ENCODE peak calls at places on chromosome 11, in seven cellular contexts. N, O, W, T, G, C and E are unnamed samples. For H3K9me2, the result is how much of the 10 kb centered on the place peaks cover.

GRCh38 chr11:105910095-105910715 is 111.8 kb downstream of the MSANTD4 start:
- DNase-seq in N (peak), O (no peak), W (no peak), T (no peak), G (no peak), C (no peak), E (no peak)

GRCh38 chr11:17408641-17409040 is 20.2 kb upstream of the KCNJ11 start:
- DNase-seq in N (no peak), O (no peak), W (no peak), T (no peak), G (no peak), C (no peak), E (no peak)

GRCh38 chr11:32034680-32035079 is 56.2 kb upstream of the RCN1 start:
- DNase-seq in N (no peak), O (no peak), W (no peak), T (no peak), G (no peak), C (peak), E (no peak)

GRCh38 chr11:6483015-6483414 is 1.7 kb downstream of the TIMM10B start:
- DNase-seq in N (no peak), O (no peak), W (no peak), T (no peak), G (no peak), C (no peak), E (no peak)

GRCh38 chr11:65554057-65554818 is 3.9 kb downstream of the LTBP3 start:
- DNase-seq in N (no peak), O (no peak), W (no peak), T (no peak), G (no peak), C (no peak), E (no peak)

GRCh38 chr11:108901359-108901758 is 236.5 kb downstream of the DDX10 start:
- DNase-seq in N (no peak), O (no peak), W (no peak), T (no peak), G (no peak), C (no peak), E (no peak)

GRCh38 chr11:118126082-118126838 is 26.4 kb downstream of the SCN4B start:
- DNase-seq in N (peak), O (no peak), W (no peak), T (peak), G (no peak), C (no peak), E (peak)

GRCh38 chr11:1109101-1109917 is 34.6 kb downstream of the MUC2 start:
- DNase-seq in N (no peak), O (no peak), W (no peak), T (no peak), G (no peak), C (no peak), E (no peak)

GRCh38 chr11:101721270-101721669 is 137.5 kb upstream of the TRPC6 start:
- DNase-seq in N (peak), O (no peak), W (no peak), T (no peak), G (no peak), C (no peak), E (no peak)

GRCh38 chr11:132898021-132898420 is 634.3 kb downstream of the OPCML start:
- DNase-seq in N (no peak), O (no peak), W (no peak), T (no peak), G (no peak), C (no peak), E (no peak)
- H3K9me2 ChIP-seq in N (under half), O (under half), W (under half), T (under half), G (under half), C (under half), E (under half)

GRCh38 chr11:132894598-132894997 is 637.7 kb downstream of the OPCML start:
- DNase-seq in N (no peak), O (no peak), W (no peak), T (no peak), G (peak), C (no peak), E (no peak)

GRCh38 chr11:132901638-132902610 is 630.4 kb downstream of the OPCML start:
- DNase-seq in N (no peak), O (no peak), W (no peak), T (no peak), G (no peak), C (peak), E (no peak)

GRCh38 chr11:132895340-132895739 is 637.0 kb downstream of the OPCML start:
- DNase-seq in N (no peak), O (no peak), W (no peak), T (no peak), G (peak), C (peak), E (no peak)

GRCh38 chr11:132904091-132904490 is 628.2 kb downstream of the OPCML start:
- DNase-seq in N (no peak), O (no peak), W (no peak), T (no peak), G (no peak), C (no peak), E (no peak)

GRCh38 chr11:132898676-132899075 is 633.6 kb downstream of the OPCML start:
- DNase-seq in N (no peak), O (no peak), W (no peak), T (no peak), G (no peak), C (no peak), E (no peak)
- H3K9me2 ChIP-seq in N (under half), O (under half), W (under half), T (under half), G (under half), C (under half), E (under half)

GRCh38 chr11:19705936-19706335 is 6.7 kb upstream of the NAV2 start:
- DNase-seq in N (no peak), O (no peak), W (no peak), T (no peak), G (no peak), C (no peak), E (no peak)
- H3K9me2 ChIP-seq in N (under half), O (under half), W (under half), T (under half), G (under half), C (under half), E (under half)

DNA sequence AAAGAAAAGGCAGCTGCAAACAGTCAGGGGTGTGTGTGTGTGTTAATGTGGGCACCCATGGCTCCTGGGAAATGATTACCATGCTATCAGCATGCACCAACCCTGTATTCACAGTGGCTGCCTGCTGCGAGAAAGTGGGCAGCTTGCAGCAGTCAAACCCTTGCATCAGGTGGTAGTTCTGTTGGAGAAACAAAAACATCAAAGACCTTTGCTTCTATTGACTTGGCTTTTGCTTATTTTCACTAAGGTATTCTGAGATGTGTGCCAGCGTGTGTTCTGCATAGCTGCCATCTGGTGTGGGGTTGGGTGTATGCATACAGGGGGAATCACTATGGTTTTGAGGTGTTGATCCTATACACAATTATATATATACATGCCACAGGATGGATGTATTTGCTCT is 69.9 kb upstream of the NAV2 start:
- DNase-seq in N (no peak), O (no peak), W (no peak), T (no peak), G (no peak), C (no peak), E (no peak)
- H3K9me2 ChIP-seq in N (under half), O (under half), W (under half), T (under half), G (under half), C (under half), E (under half)

DNA sequence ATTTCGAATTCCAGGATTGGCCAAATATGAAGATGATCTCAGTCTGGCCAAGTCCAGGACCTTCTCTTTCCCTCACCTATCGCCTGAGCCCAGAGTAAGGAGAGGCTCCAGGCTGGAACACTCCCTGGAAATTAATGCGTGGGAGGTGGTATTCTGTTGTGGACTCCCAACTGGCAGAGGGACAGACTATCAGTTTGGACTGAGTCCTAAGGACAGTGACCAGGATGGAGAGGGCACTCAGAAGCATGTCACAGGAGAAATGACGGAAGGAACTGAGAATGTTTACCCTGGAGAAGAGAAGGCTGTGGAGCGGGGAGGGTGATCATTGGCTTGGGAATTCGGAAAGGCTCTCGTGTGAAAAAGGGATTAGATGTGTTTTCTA is 84.4 kb downstream of the RPL27A start:
- DNase-seq in N (no peak), O (no peak), W (no peak), T (no peak), G (no peak), C (no peak), E (no peak)
- H3K9me2 ChIP-seq in N (under half), O (under half), W (under half), T (under half), G (under half), C (under half), E (under half)

DNA sequence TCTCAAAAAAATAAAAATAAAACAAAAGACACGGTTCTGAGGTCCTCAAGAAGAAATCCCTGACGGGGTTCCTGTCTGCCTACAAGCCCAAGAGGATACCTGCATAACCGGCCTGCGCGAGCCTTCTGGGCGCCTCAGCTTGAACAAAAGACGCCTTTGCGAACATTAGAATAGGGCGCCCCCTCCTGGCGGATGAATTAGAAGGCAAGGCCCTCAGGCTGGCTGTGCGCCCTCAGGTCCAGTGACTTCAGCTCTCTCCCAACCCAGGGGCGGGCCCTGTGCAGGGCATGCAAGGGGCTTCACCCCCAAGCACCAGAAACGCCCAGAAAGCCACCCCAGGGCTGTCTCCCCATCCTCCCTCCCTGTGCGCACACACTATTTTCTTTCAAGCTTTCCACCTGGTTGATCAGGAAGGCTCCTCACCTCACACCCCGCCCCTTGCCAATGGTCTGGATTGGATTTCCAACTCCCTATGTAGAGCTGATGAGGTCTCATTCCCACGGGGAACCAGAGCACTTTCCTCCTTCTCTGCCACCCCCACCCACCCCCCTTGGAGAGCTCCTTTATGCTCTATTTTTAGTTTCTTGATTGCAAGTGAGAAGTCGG is 273.3 kb downstream of the BUD13 start:
- DNase-seq in N (peak), O (peak), W (peak), T (peak), G (peak), C (peak), E (peak)
- H3K9me2 ChIP-seq in N (under half), O (under half), W (under half), T (under half), G (under half), C (under half), E (under half)

GRCh38 chr11:75031771-75032549 is 43.2 kb downstream of the NEU3 start:
- DNase-seq in N (peak), O (peak), W (peak), T (peak), G (peak), C (peak), E (peak)

GRCh38 chr11:75031224-75031753 is 42.6 kb downstream of the NEU3 start:
- DNase-seq in N (peak), O (no peak), W (no peak), T (no peak), G (peak), C (peak), E (no peak)

GRCh38 chr11:75033916-75034315 is 45.2 kb downstream of the NEU3 start:
- DNase-seq in N (no peak), O (no peak), W (no peak), T (no peak), G (no peak), C (no peak), E (no peak)

GRCh38 chr11:75029836-75030631 is 41.3 kb downstream of the NEU3 start:
- DNase-seq in N (no peak), O (no peak), W (no peak), T (no peak), G (no peak), C (peak), E (no peak)

GRCh38 chr11:75032550-75032935 is 43.8 kb downstream of the NEU3 start:
- DNase-seq in N (no peak), O (no peak), W (no peak), T (no peak), G (no peak), C (no peak), E (no peak)
- H3K9me2 ChIP-seq in N (under half), O (under half), W (under half), T (under half), G (under half), C (under half), E (under half)

GRCh38 chr11:112294688-112295340 is 34.2 kb upstream of the PLET1 start:
- DNase-seq in N (no peak), O (no peak), W (no peak), T (no peak), G (no peak), C (no peak), E (no peak)
- H3K9me2 ChIP-seq in N (under half), O (under half), W (under half), T (under half), G (under half), C (under half), E (under half)